ENCODE peak calls at places on chromosome 3, in ten cellular contexts. E, G, O, Z, N, K, L, B, Q and X are unnamed samples. For H3K27me3, the result is how much of the 10 kb centered on the place peaks cover.

GRCh38 chr3:100972293-100972692 is 20.9 kb downstream of the ABI3BP start:
- DNase-seq in G (no peak), Q (no peak), Z (no peak), O (no peak), K (no peak), B (no peak), N (no peak), E (no peak), L (no peak), X (no peak)

GRCh38 chr3:33105341-33105943 is 8.4 kb upstream of the CRTAP start:
- DNase-seq in L (no peak), Q (no peak), O (no peak), N (no peak), B (no peak), Z (no peak), K (no peak), E (no peak), G (no peak), X (no peak)

GRCh38 chr3:43695443-43695842 is 4.7 kb downstream of the ABHD5 start:
- DNase-seq in L (no peak), E (peak), N (no peak), K (no peak), O (no peak), G (no peak), Z (no peak), Q (no peak), B (no peak), X (no peak)

GRCh38 chr3:52022323-52023100 is 26.8 kb upstream of the RPL29 start:
- DNase-seq in K (no peak), Q (no peak), E (peak), G (no peak), N (no peak), L (no peak), O (no peak), B (no peak), Z (peak), X (no peak)

GRCh38 chr3:157573281-157573680 is 70.1 kb upstream of the VEPH1 start:
- DNase-seq in N (no peak), K (no peak), O (no peak), G (no peak), Q (no peak), L (no peak), B (no peak), E (no peak), Z (no peak), X (no peak)

GRCh38 chr3:50675179-50676030 is 678 bp downstream of the DOCK3 start:
- DNase-seq in O (peak), N (no peak), B (no peak), E (no peak), G (peak), K (peak), L (no peak), Z (peak), Q (peak), X (no peak)

GRCh38 chr3:47010050-47010712 is 30.7 kb downstream of the NBEAL2 start:
- DNase-seq in K (no peak), G (no peak), O (peak), N (peak), Q (no peak), Z (peak), L (no peak), B (no peak), E (no peak), X (no peak)

GRCh38 chr3:73086071-73086494 is 24.6 kb downstream of the EBLN2 start:
- DNase-seq in E (peak), Q (peak), B (peak), N (no peak), L (no peak), K (peak), Z (no peak), G (peak), O (peak), X (no peak)

GRCh38 chr3:13655074-13655913 is 106.4 kb downstream of the FBLN2 start:
- DNase-seq in G (peak), K (peak), Z (peak), B (no peak), E (peak), N (no peak), L (no peak), O (no peak), Q (peak), X (no peak)

GRCh38 chr3:164351126-164351525 is 727.2 kb downstream of the SI start:
- DNase-seq in Z (no peak), N (no peak), Q (no peak), E (no peak), B (no peak), G (no peak), L (no peak), O (no peak), K (no peak), X (no peak)

GRCh38 chr3:13896473-13897154 is 16.7 kb upstream of the WNT7A start:
- DNase-seq in G (peak), Q (peak), E (peak), B (peak), L (no peak), O (peak), K (peak), Z (no peak), N (no peak), X (peak)

GRCh38 chr3:141371882-141372281 is 3.6 kb downstream of the ZBTB38 start:
- DNase-seq in O (no peak), G (no peak), L (no peak), K (no peak), Z (no peak), E (no peak), N (no peak), B (no peak), Q (no peak), X (no peak)

GRCh38 chr3:60588806-60589205 is 662.4 kb downstream of the FHIT start:
- DNase-seq in Q (no peak), B (peak), N (no peak), O (no peak), L (peak), K (peak), Z (no peak), G (no peak), E (peak), X (no peak)

GRCh38 chr3:161291191-161291901 is 70.2 kb downstream of the NMD3 start:
- DNase-seq in E (no peak), G (no peak), O (peak), N (no peak), Q (no peak), Z (no peak), B (no peak), K (peak), L (peak), X (no peak)

GRCh38 chr3:126375835-126376331 is 18.7 kb upstream of the KLF15 start:
- DNase-seq in G (no peak), O (no peak), L (no peak), B (no peak), Q (no peak), K (no peak), N (peak), E (no peak), Z (peak), X (no peak)

GRCh38 chr3:126476166-126476975 is 680 bp upstream of the ZXDC start:
- DNase-seq in E (peak), B (peak), Z (peak), L (no peak), Q (no peak), O (peak), G (no peak), K (peak), N (peak), X (peak)

GRCh38 chr3:138441742-138442141 is 7.3 kb downstream of the ESYT3 start:
- DNase-seq in N (no peak), O (no peak), B (peak), E (peak), L (no peak), G (no peak), Q (no peak), Z (no peak), K (no peak), X (no peak)

GRCh38 chr3:55549172-55549571 is 62.1 kb upstream of the WNT5A start:
- DNase-seq in Z (no peak), G (no peak), K (no peak), N (no peak), B (no peak), E (peak), O (no peak), Q (no peak), L (no peak), X (no peak)

GRCh38 chr3:138686771-138687221 is 78.2 kb downstream of the FAIM start:
- DNase-seq in K (peak), Q (no peak), B (peak), Z (no peak), G (peak), N (no peak), L (peak), O (peak), E (peak), X (peak)

GRCh38 chr3:105867690-105868449 is 942 bp downstream of the CBLB start:
- DNase-seq in E (no peak), B (peak), K (no peak), Z (no peak), O (no peak), Q (no peak), N (no peak), G (no peak), L (no peak), X (no peak)

GRCh38 chr3:103052236-103052830 is 617.5 kb downstream of the ZPLD1 start:
- DNase-seq in G (peak), N (no peak), K (peak), E (no peak), Q (no peak), Z (no peak), L (no peak), O (no peak), B (no peak), X (no peak)

GRCh38 chr3:48301814-48302194 is 31.7 kb downstream of the SPINK8 start:
- DNase-seq in Q (no peak), K (peak), Z (no peak), L (no peak), N (no peak), E (peak), B (peak), O (peak), G (peak), X (no peak)

GRCh38 chr3:45547764-45548683 is 46.5 kb upstream of the LIMD1 start:
- DNase-seq in Q (no peak), L (peak), E (no peak), K (no peak), B (no peak), Z (no peak), N (no peak), O (no peak), G (no peak), X (no peak)

GRCh38 chr3:167887096-167887495 is 151.6 kb downstream of the SERPINI1 start:
- DNase-seq in E (peak), N (no peak), B (peak), G (peak), O (no peak), K (no peak), Q (no peak), Z (no peak), L (peak), X (no peak)

GRCh38 chr3:82088749-82089148 is 327.3 kb upstream of the GBE1 start:
- DNase-seq in G (no peak), N (no peak), K (no peak), Z (no peak), Q (no peak), O (no peak), B (no peak), E (no peak), L (no peak), X (no peak)

GRCh38 chr3:31288641-31289100 is 244.1 kb upstream of the STT3B start:
- DNase-seq in L (peak), E (peak), Z (no peak), O (no peak), K (peak), N (no peak), B (peak), G (peak), Q (no peak), X (no peak)

GRCh38 chr3:149900322-149900721 is 70.4 kb downstream of the PFN2 start:
- DNase-seq in E (no peak), K (no peak), B (no peak), G (no peak), O (no peak), N (no peak), L (no peak), Q (no peak), Z (no peak), X (no peak)

GRCh38 chr3:57288403-57288802 is 4.1 kb downstream of the ASB14 start:
- DNase-seq in Z (no peak), O (no peak), K (no peak), E (no peak), L (no peak), Q (no peak), N (no peak), B (no peak), G (no peak), X (no peak)

GRCh38 chr3:9542182-9542581 is 11.4 kb downstream of the LHFPL4 start:
- DNase-seq in K (no peak), Q (no peak), E (no peak), G (no peak), Z (no peak), L (no peak), N (no peak), O (no peak), B (no peak), X (no peak)

GRCh38 chr3:134640872-134641470 is 9.9 kb downstream of the KY start:
- DNase-seq in K (no peak), G (peak), N (peak), L (no peak), Q (no peak), E (peak), Z (no peak), B (peak), O (no peak), X (no peak)

GRCh38 chr3:63278171-63278999 is at the start of gene SYNPR:
- DNase-seq in O (no peak), E (no peak), Z (no peak), B (no peak), N (no peak), Q (no peak), K (no peak), G (peak), L (no peak), X (no peak)

GRCh38 chr3:111733154-111733553 is 125.9 kb upstream of the PHLDB2 start:
- DNase-seq in O (peak), L (no peak), K (no peak), Q (no peak), B (no peak), N (no peak), Z (no peak), G (peak), E (no peak), X (no peak)

GRCh38 chr3:48215019-48215418 is 8.3 kb upstream of the CAMP start:
- DNase-seq in E (no peak), L (no peak), Z (peak), N (no peak), B (no peak), K (no peak), Q (no peak), G (no peak), O (no peak), X (no peak)

GRCh38 chr3:12750223-12750622 is 8.8 kb downstream of the TMEM40 start:
- DNase-seq in E (peak), L (peak), O (peak), N (no peak), B (peak), Z (no peak), Q (no peak), G (no peak), K (peak), X (no peak)

GRCh38 chr3:89947357-89947954 is 840.0 kb downstream of the EPHA3 start:
- DNase-seq in O (no peak), G (no peak), L (no peak), Z (no peak), E (no peak), N (no peak), K (no peak), Q (no peak), B (no peak), X (no peak)

GRCh38 chr3:42077785-42078184 is 13.4 kb upstream of the TRAK1 start:
- DNase-seq in G (no peak), O (no peak), Q (no peak), L (no peak), E (no peak), Z (no peak), N (no peak), K (no peak), B (no peak), X (no peak)

GRCh38 chr3:43765417-43766030 is 74.8 kb downstream of the ABHD5 start:
- DNase-seq in O (no peak), N (no peak), K (no peak), E (peak), G (no peak), Z (no peak), B (no peak), L (no peak), Q (no peak), X (no peak)

GRCh38 chr3:184540777-184541681 is 20.6 kb upstream of the EPHB3 start:
- DNase-seq in K (peak), L (peak), Q (peak), B (peak), N (peak), G (peak), E (peak), O (peak), Z (peak), X (no peak)

GRCh38 chr3:184542577-184542976 is 19.0 kb upstream of the EPHB3 start:
- DNase-seq in E (no peak), Q (no peak), B (no peak), N (no peak), G (no peak), Z (no peak), K (no peak), O (no peak), L (no peak), X (no peak)

GRCh38 chr3:184543848-184544512 is 17.6 kb upstream of the EPHB3 start:
- DNase-seq in N (peak), E (peak), Q (peak), O (peak), K (peak), G (peak), B (peak), L (peak), Z (peak), X (peak)

GRCh38 chr3:184543256-184543655 is 18.3 kb upstream of the EPHB3 start:
- DNase-seq in K (no peak), E (no peak), L (no peak), O (no peak), Z (no peak), B (no peak), N (peak), G (no peak), Q (no peak), X (no peak)

GRCh38 chr3:184541886-184542562 is 19.6 kb upstream of the EPHB3 start:
- DNase-seq in O (no peak), Z (no peak), L (no peak), E (no peak), N (peak), Q (no peak), B (no peak), K (no peak), G (no peak), X (no peak)
- H3K27me3 ChIP-seq in O (under half), Z (under half), L (under half), E (half or more), N (under half), Q (under half), B (under half), K (half or more), G (under half), X (under half)

GRCh38 chr3:145628211-145628610 is 532.8 kb downstream of the PLOD2 start:
- DNase-seq in O (no peak), K (no peak), E (no peak), Z (no peak), B (no peak), G (no peak), N (no peak), L (no peak), Q (no peak), X (no peak)
- H3K4me3 ChIP-seq in O (no peak), K (no peak), E (no peak), Z (no peak), B (no peak), G (no peak), N (no peak), L (no peak), Q (no peak), X (no peak)

GRCh38 chr3:39166134-39166710 is 12.8 kb upstream of the CSRNP1 start:
- DNase-seq in L (no peak), G (peak), N (peak), K (peak), O (peak), Z (no peak), B (peak), Q (no peak), E (peak), X (no peak)
- TF ChIP-seq CTCF in L (no peak), G (no peak), N (no peak), K (no peak), O (no peak), Z (no peak), B (no peak), Q (no peak), E (peak), X (no peak)

GRCh38 chr3:194104041-194104751 is 31.8 kb upstream of the HES1 start:
- DNase-seq in K (peak), N (no peak), Z (no peak), Q (no peak), G (no peak), B (no peak), O (no peak), L (no peak), E (no peak), X (peak)
- H3K27me3 ChIP-seq in K (under half), N (under half), Z (under half), Q (under half), G (under half), B (half or more), O (under half), L (under half), E (half or more), X (under half)

GRCh38 chr3:307182-307581 is 110.6 kb downstream of the CHL1 start:
- DNase-seq in B (no peak), Z (no peak), E (no peak), K (no peak), N (no peak), G (no peak), O (no peak), Q (no peak), L (no peak), X (no peak)

GRCh38 chr3:312170-312569 is 115.6 kb downstream of the CHL1 start:
- DNase-seq in K (no peak), G (no peak), N (no peak), Q (no peak), L (no peak), B (no peak), O (no peak), Z (no peak), E (no peak), X (no peak)

DNA sequence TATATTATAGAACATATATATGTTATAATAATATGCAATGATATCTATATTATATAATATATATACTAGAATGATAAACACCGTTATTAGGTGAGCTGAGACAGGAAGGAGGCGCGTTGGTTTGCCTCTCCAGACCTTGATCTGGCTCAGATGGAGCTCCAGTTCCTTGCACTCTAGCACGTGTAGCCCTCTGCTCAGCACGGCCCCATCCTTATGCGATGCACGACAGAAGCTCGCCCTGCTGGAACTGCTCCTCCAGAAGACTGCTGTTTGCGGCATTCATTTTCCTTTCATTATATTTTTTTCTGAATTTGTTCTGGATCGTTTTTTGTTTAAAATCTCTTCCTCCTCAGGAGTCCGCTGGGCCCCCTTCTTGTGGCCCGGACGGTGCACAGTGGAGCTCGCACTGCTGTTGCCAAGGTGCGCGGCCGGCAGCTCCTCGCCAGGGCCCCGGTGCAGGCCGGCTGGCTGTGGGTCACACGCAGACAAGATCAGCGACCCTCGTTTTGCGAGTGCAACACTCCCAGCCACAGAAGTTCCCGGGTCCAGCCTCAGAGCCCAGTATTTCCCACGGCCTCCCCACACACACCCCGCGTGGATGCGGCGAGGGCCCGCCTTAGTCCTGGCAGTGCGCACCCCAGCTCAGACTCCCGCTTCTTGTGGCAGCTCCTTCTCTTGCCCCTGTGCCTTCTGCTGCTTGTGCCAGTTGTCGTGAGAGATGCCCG is 112.2 kb downstream of the CHL1 start:
- DNase-seq in L (no peak), B (no peak), Q (no peak), N (no peak), K (no peak), E (no peak), O (no peak), G (no peak), Z (no peak), X (no peak)
- H3K4me3 ChIP-seq in L (no peak), B (no peak), Q (no peak), N (no peak), K (no peak), E (no peak), O (no peak), G (no peak), Z (no peak), X (no peak)

DNA sequence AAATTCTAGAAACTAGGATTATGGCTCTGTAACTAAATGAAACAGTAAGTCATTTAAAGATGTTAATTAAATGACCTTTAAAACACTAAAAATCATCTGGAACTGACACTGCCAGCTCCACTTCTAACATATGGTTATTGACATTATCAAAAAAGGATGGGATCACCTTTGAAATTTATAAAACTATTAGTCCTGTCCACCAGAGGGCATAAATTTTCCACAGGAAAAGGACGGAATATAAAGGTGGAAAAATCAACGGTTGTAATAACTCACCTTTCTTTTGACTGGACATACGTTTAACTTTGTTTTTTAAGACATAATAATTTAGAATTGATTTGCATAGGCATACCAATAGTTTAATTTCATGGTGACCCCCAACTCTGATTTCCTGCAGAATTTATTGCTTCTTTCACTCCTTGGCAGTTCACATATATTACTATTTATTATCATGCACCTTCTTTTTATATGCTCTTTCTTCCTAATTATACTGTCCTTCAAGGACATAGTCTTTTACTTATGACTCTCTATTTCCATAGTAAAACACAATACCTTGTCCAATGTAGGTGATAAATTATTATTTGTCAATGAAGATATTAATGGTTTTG is 345.7 kb downstream of the CADM2 start:
- DNase-seq in Q (no peak), K (no peak), E (no peak), B (no peak), N (no peak), O (no peak), Z (no peak), G (peak), L (no peak), X (no peak)
- TF ChIP-seq CTCF in Q (no peak), K (peak), E (peak), B (peak), N (no peak), O (no peak), Z (no peak), G (peak), L (peak), X (no peak)